ENCODE peak calls at places on chromosome 15, in nine cellular contexts. O is body of pancreas, A is IMR-90, F is A549, X is NB4, H is esophagus muscularis mucosa, V is K562, D is HCT116, N is GM12892. I is an unnamed sample.

GRCh38 chr15:72503147-72503546 is 29.0 kb downstream of the ARIH1 start:
- DNase-seq in O (no peak), A (no peak), F (no peak), X (peak; percentile 23), H (no peak), V (no peak), D (no peak), N (no peak), I (no peak)

GRCh38 chr15:90620379-90621134 is 90.8 kb downstream of the CRTC3 start:
- DNase-seq in O (no peak), A (no peak), F (no peak), X (peak; percentile 94), H (no peak), V (peak; percentile 79), D (no peak), N (peak; percentile 63), I (no peak)

GRCh38 chr15:101368086-101368780 is 73.2 kb upstream of the SNRPA1 start:
- DNase-seq in O (no peak), A (no peak), F (no peak), X (no peak), H (no peak), V (no peak), D (no peak), N (no peak), I (no peak)

GRCh38 chr15:41443275-41443674 is 26.4 kb downstream of the RTF1 start:
- DNase-seq in O (no peak), A (no peak), F (no peak), X (no peak), H (no peak), V (no peak), D (no peak), N (no peak), I (no peak)

GRCh38 chr15:47870956-47871625 is 153.8 kb downstream of the SEMA6D start:
- DNase-seq in O (peak; percentile 46), A (peak; percentile 38), F (no peak), X (no peak), H (no peak), V (no peak), D (no peak), N (no peak), I (no peak)

GRCh38 chr15:55681631-55682030 is 61.3 kb downstream of the PRTG start:
- DNase-seq in O (no peak), A (no peak), F (no peak), X (no peak), H (no peak), V (no peak), D (no peak), N (no peak), I (no peak)

GRCh38 chr15:66798426-66799061 is 96.5 kb downstream of the SMAD6 start:
- DNase-seq in O (no peak), A (peak; percentile 87), F (no peak), X (no peak), H (no peak), V (no peak), D (no peak), N (no peak), I (no peak)

GRCh38 chr15:60614862-60615771 is 136.2 kb upstream of the ICE2 start:
- DNase-seq in O (peak; percentile 18), A (no peak), F (no peak), X (no peak), H (peak; percentile 75), V (peak; percentile 85), D (no peak), N (no peak), I (no peak)

GRCh38 chr15:100663066-100663465 is 60.7 kb downstream of the ASB7 start:
- DNase-seq in O (no peak), A (no peak), F (peak; percentile 87), X (peak; percentile 43), H (no peak), V (peak; percentile 13), D (peak; percentile 36), N (no peak), I (no peak)

GRCh38 chr15:37771462-37771861 is 163.0 kb upstream of the TMCO5A start:
- DNase-seq in O (no peak), A (peak; percentile 61), F (no peak), X (peak; percentile 66), H (no peak), V (no peak), D (no peak), N (no peak), I (no peak)

DNA sequence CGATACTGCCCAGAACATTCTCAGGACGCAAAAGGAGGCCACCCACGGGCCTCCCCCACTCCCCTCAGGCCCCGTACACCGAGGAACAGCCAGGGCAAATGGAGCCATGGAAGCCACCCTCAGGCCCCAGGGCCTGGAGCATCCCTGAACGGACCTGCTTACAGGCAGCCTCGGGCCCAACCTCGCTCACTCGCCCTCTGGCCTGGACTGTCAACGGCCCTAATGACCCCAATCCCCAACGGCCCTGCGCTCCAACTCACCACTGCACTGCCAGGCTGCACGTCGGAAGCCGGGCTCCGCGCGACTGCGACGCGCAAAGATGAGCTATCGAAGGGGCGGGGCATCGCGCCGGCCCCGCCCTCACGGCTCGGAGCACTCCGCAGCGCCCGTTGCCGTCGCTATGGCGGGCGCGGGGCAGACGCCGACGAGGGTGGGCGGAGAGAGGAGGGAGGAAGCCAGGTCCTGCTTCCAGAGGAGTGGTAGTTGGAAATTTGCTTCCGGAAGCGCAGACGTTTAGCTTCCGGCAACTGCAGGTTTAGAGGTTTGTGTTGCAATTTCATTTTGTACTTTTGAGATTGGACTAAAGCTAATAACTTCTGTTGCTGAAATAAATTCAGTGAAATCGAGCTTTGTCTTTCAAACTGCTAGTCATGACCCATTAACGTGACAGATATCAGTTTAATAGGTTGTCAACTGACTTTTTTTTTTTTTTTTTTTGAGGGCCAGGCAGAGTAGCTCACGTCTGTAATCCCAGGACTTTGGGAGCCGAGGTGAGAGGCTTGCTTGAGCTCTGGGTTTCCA is at the start of gene SKIC8:
- DNase-seq in O (peak; percentile 92), A (peak; percentile 89), F (peak; percentile 97), X (peak; percentile 97), H (peak; percentile 95), V (peak; percentile 97), D (peak; percentile 80), N (peak; percentile 90), I (peak; percentile 67)
- TF ChIP-seq POLR2A in O (peak; percentile 57), A (peak; percentile 90), F (peak; percentile 97), X (peak; percentile 87), H (peak; percentile 56), V (peak; percentile 95), D (peak; percentile 57), N (peak; percentile 97), I (peak; percentile 97)

DNA sequence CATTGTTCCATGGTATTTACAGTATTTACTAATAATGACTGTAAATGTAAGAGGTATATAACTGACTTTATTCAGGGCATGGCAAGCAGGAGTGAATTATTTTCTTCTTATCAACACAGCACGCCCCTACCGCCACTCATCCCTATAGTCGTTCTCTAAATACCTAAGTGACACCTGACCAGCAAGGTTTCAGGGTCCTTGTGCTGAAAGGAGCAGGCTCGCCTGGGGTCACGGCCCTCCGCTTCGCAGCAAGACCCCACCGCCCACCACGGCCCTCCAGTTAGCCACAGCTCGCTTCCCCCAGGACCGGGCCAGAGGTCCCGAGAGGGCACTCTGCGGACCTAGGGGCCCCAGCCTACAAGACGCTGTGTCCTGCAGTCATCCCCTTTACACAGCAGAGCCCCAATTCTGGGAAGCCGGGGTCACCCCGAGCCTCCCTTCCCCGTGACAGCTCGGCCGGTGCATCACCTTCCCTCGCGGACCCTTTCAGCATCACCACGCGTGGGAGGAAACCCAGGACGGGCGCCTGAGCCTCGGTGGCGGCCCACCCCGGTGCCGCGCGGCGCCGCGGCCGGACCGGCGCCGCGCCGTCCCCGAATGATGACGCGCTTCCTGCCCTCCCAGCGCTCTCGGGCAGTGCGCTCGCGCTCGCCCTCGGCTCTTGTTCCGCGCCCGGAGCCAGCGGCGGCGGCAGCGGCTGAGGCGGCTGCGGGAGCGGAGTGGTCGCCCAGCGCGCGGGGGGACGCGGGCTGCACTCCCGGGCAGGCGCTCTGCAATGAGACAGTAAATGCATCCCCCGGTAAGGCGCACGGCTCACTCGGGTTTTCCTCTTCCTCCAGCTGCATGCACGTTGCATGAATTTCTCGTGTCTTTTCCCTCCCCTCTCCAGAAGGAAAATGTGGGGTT is 225.1 kb upstream of the C2CD4B start:
- DNase-seq in O (peak; percentile 62), A (peak; percentile 77), F (peak; percentile 79), X (peak; percentile 81), H (no peak), V (peak; percentile 87), D (peak; percentile 39), N (peak; percentile 76), I (peak; percentile 63)
- TF ChIP-seq POLR2A in O (peak; percentile 75), A (peak; percentile 92), F (peak; percentile 97), X (peak; percentile 99), H (peak; percentile 54), V (peak; percentile 85), D (peak; percentile 96), N (peak; percentile 97), I (peak; percentile 88)

GRCh38 chr15:68795298-68795848 is 25.3 kb downstream of the ANP32A start:
- DNase-seq in O (peak; percentile 72), A (peak; percentile 57), F (no peak), X (no peak), H (peak; percentile 94), V (no peak), D (no peak), N (peak; percentile 54), I (no peak)
- TF ChIP-seq POLR2A in O (no peak), A (no peak), F (no peak), X (no peak), H (no peak), V (no peak), D (no peak), N (peak; percentile 42), I (no peak)

GRCh38 chr15:40325188-40325587 is 1.7 kb downstream of the INAFM2 start:
- DNase-seq in O (no peak), A (peak; percentile 37), F (no peak), X (no peak), H (no peak), V (no peak), D (no peak), N (no peak), I (no peak)

GRCh38 chr15:40322531-40323238 is 807 bp upstream of the INAFM2 start:
- DNase-seq in O (peak; percentile 15), A (no peak), F (no peak), X (no peak), H (no peak), V (no peak), D (no peak), N (no peak), I (no peak)

GRCh38 chr15:40323953-40324937 is 753 bp downstream of the INAFM2 start:
- DNase-seq in O (peak; percentile 45), A (no peak), F (no peak), X (peak; percentile 52), H (no peak), V (peak; percentile 29), D (no peak), N (no peak), I (no peak)

GRCh38 chr15:40325700-40326099 is 2.2 kb downstream of the INAFM2 start:
- DNase-seq in O (no peak), A (no peak), F (no peak), X (no peak), H (no peak), V (no peak), D (no peak), N (no peak), I (no peak)

DNA sequence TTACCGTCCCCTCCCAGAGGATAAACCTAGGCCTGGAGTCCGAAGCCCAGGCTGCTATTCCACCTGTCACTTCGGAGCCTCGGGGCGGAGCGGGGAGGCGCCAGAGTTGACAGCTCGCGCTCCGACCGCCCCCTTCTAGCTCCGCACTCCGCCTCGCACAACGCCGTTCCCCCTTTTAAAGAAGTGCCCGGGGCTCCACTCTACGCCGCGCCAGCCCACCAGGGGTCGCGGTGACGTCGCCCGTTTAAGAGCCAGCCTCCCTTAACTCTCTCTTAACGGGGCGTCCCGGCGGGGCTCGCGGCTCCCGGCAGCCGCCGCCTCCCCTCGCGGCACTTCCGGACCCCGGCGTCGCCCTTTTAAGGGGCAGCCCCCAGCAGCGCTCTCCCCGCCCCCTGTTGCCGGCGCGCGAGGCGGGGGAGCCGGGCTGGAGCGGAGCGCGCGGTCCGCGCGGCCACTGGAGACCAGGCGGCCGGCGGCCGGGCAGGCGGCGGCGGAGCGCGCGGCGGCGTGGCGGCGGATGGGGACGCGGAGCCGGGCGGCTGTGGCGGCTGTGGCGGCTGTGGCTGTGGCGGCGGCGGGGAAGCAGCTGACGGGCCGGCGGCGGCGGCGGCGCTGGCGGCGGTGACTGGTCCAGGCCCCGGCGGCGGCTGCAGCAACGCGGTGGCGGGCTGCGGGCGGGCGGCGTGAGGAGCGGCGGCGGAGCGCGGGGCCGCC is at the start of gene INAFM2:
- DNase-seq in O (peak; percentile 86), A (peak; percentile 92), F (peak; percentile 66), X (peak; percentile 98), H (peak; percentile 97), V (peak; percentile 96), D (peak; percentile 81), N (peak; percentile 99), I (peak; percentile 82)
- TF ChIP-seq POLR2A in O (peak; percentile 17), A (peak; percentile 65), F (peak; percentile 17), X (peak; percentile 69), H (no peak), V (no peak), D (no peak), N (peak; percentile 30), I (peak; percentile 85)